ENCODE peak calls at places on chromosomes 6 and 20, in five cellular contexts. W is T-helper 9 cell; B is effector CD4-positive, alpha-beta T cell; A is HuH-7; Y is renal cortical epithelial cell. I is an unnamed sample.

GRCh38 chr6:27332692-27333641 is 20.9 kb upstream of the POM121L2 start:
- DNase-seq in W (no peak), Y (peak), A (peak), B (no peak), I (peak)

GRCh38 chr20:40908311-40908710 is 120.3 kb upstream of the TOP1 start:
- DNase-seq in B (no peak), A (no peak), Y (no peak), W (no peak), I (no peak)

GRCh38 chr6:127464161-127464880 is 5.1 kb upstream of the KIAA0408 start:
- DNase-seq in B (no peak), A (no peak), W (no peak), Y (no peak), I (no peak)

GRCh38 chr6:135897087-135897486 is 45.6 kb downstream of the PDE7B start:
- DNase-seq in B (no peak), Y (no peak), W (no peak), A (no peak), I (no peak)

GRCh38 chr6:155472886-155473285 is 17.2 kb upstream of the NOX3 start:
- DNase-seq in W (no peak), Y (no peak), A (no peak), B (no peak), I (no peak)

GRCh38 chr6:47464052-47464451 is 13.5 kb upstream of the CD2AP start:
- DNase-seq in W (no peak), B (no peak), A (no peak), Y (peak), I (no peak)

GRCh38 chr20:24411003-24411402 is 58.4 kb upstream of the SYNDIG1 start:
- DNase-seq in B (no peak), A (no peak), W (no peak), Y (no peak), I (no peak)

GRCh38 chr6:81171991-81172740 is 580.3 kb downstream of the TENT5A start:
- DNase-seq in W (no peak), B (no peak), A (no peak), Y (peak), I (no peak)

GRCh38 chr6:42690872-42691271 is 31.5 kb downstream of the PRPH2 start:
- DNase-seq in A (no peak), W (no peak), Y (no peak), B (no peak), I (no peak)

GRCh38 chr6:10383312-10384063 is 31.4 kb downstream of the TFAP2A start:
- DNase-seq in B (no peak), A (peak), Y (no peak), W (no peak), I (no peak)

GRCh38 chr6:30837870-30838269 is 46.4 kb upstream of the DDR1 start:
- DNase-seq in W (no peak), B (no peak), Y (no peak), A (no peak), I (no peak)

GRCh38 chr20:62381202-62381797 is 5.6 kb upstream of the RPS21 start:
- DNase-seq in W (no peak), B (no peak), A (no peak), Y (peak), I (no peak)

GRCh38 chr20:36808317-36809257 is 35.0 kb upstream of the DSN1 start:
- DNase-seq in Y (peak), W (peak), A (peak), B (peak), I (peak)

GRCh38 chr6:32244946-32245398 is 21.1 kb upstream of the NOTCH4 start:
- DNase-seq in W (peak), Y (peak), A (peak), B (peak), I (peak)

GRCh38 chr6:32045811-32046449 is 7.7 kb downstream of the CYP21A2 start:
- DNase-seq in Y (no peak), W (no peak), B (no peak), A (no peak), I (no peak)

GRCh38 chr6:140463312-140463710 is 1088.9 kb upstream of the CITED2 start:
- DNase-seq in Y (no peak), B (no peak), A (no peak), W (no peak), I (no peak)

GRCh38 chr6:170162011-170162770 is 128.7 kb downstream of the DLL1 start:
- DNase-seq in W (no peak), B (no peak), Y (no peak), A (no peak), I (no peak)

GRCh38 chr6:91646649-91647048 is 1059.8 kb upstream of the MAP3K7 start:
- DNase-seq in A (no peak), W (no peak), Y (no peak), B (no peak), I (no peak)

GRCh38 chr6:8017705-8018104 is 46.5 kb downstream of the BLOC1S5 start:
- DNase-seq in Y (no peak), B (no peak), W (no peak), A (no peak), I (no peak)

GRCh38 chr20:48143435-48144081 is 358.3 kb upstream of the SULF2 start:
- DNase-seq in A (no peak), B (no peak), Y (no peak), W (no peak), I (no peak)

GRCh38 chr20:54643761-54644160 is 168.4 kb downstream of the DOK5 start:
- DNase-seq in Y (peak), W (no peak), B (no peak), A (no peak), I (no peak)

GRCh38 chr6:123529843-123530242 is 106.9 kb downstream of the TRDN start:
- DNase-seq in W (no peak), Y (peak), A (no peak), B (no peak), I (no peak)

GRCh38 chr20:49448917-49449316 is 33.6 kb downstream of the KCNB1 start:
- DNase-seq in W (no peak), B (no peak), Y (no peak), A (no peak), I (no peak)

GRCh38 chr6:33812669-33813068 is 8.9 kb upstream of the MLN start:
- DNase-seq in W (no peak), Y (peak), B (no peak), A (peak), I (peak)

GRCh38 chr20:43558412-43559146 is at the start of gene SGK2:
- DNase-seq in Y (peak), W (no peak), B (no peak), A (peak), I (peak)

GRCh38 chr20:15241696-15242095 is 904.3 kb upstream of the FLRT3 start:
- DNase-seq in W (no peak), Y (peak), B (no peak), A (no peak), I (no peak)

GRCh38 chr6:53369876-53370515 is 21.2 kb upstream of the ELOVL5 start:
- DNase-seq in W (no peak), B (no peak), A (no peak), Y (peak), I (no peak)

GRCh38 chr6:169837529-169838250 is 86.3 kb downstream of the ERMARD start:
- DNase-seq in Y (no peak), W (no peak), B (no peak), A (no peak), I (no peak)

GRCh38 chr6:80742481-80742880 is 636.0 kb downstream of the BCKDHB start:
- DNase-seq in B (no peak), W (no peak), A (peak), Y (peak), I (peak)

GRCh38 chr20:63657937-63658748 is at the start of gene RTEL1:
- DNase-seq in A (peak), Y (peak), W (peak), B (peak), I (peak)

GRCh38 chr20:52049001-52049731 is 142.4 kb downstream of the ZFP64 start:
- DNase-seq in A (no peak), W (no peak), B (no peak), Y (no peak), I (no peak)

GRCh38 chr20:59147197-59147596 is 16.4 kb upstream of the ZNF831 start:
- DNase-seq in B (no peak), Y (no peak), A (no peak), W (no peak), I (no peak)

GRCh38 chr6:109580519-109580918 is 97.5 kb upstream of the ZBTB24 start:
- DNase-seq in A (no peak), Y (no peak), W (no peak), B (no peak), I (no peak)

GRCh38 chr20:600141-600540 is 10.0 kb downstream of the TCF15 start:
- DNase-seq in B (no peak), W (no peak), A (no peak), Y (no peak), I (no peak)

GRCh38 chr20:19773471-19773870 is 15.4 kb downstream of the RIN2 start:
- DNase-seq in Y (no peak), B (no peak), W (no peak), A (no peak), I (no peak)

GRCh38 chr20:48222595-48223180 is 437.4 kb upstream of the SULF2 start:
- DNase-seq in Y (no peak), B (no peak), W (no peak), A (no peak), I (no peak)

GRCh38 chr6:168162366-168162765 is 83.4 kb upstream of the FRMD1 start:
- DNase-seq in W (no peak), B (no peak), A (no peak), Y (no peak), I (no peak)